ENCODE peak calls at places on chromosome 19, in five cellular contexts. A is HCT116; X is CD4-positive, alpha-beta memory T cell; V is Peyer's patch; B is body of pancreas. L is an unnamed sample. For H3K27me3, the result is how much of the 10 kb centered on the place peaks cover.

GRCh38 chr19:662962-663681 is at the start of gene RNF126:
- DNase-seq in A (peak), V (peak), B (peak), X (peak), L (peak)

GRCh38 chr19:6125571-6125989 is 9.9 kb upstream of the ACSBG2 start:
- DNase-seq in A (peak), V (peak), X (peak), B (peak), L (peak)

GRCh38 chr19:10587022-10587838 is at the start of gene AP1M2:
- DNase-seq in X (no peak), A (peak), V (peak), B (peak), L (no peak)

GRCh38 chr19:6101991-6102390 is 8.3 kb downstream of the RFX2 start:
- DNase-seq in A (no peak), B (no peak), X (no peak), V (no peak), L (no peak)

GRCh38 chr19:40414536-40415535 is 1.7 kb upstream of the PRX start:
- DNase-seq in X (no peak), B (no peak), A (no peak), V (no peak), L (no peak)

GRCh38 chr19:1884291-1884718 is 991 bp downstream of the ABHD17A start:
- DNase-seq in A (no peak), V (no peak), B (no peak), X (peak), L (no peak)

GRCh38 chr19:19562665-19563347 is 24.7 kb downstream of the CILP2 start:
- DNase-seq in B (no peak), A (no peak), X (no peak), V (peak), L (no peak)

GRCh38 chr19:11598746-11599145 is 1.5 kb downstream of the ZNF627 start:
- DNase-seq in X (no peak), A (no peak), V (no peak), B (no peak), L (no peak)

GRCh38 chr19:2035590-2035991 is 15.5 kb downstream of the MKNK2 start:
- DNase-seq in X (no peak), V (peak), A (no peak), B (no peak), L (peak)

GRCh38 chr19:17829855-17830566 is 8.7 kb upstream of the INSL3 start:
- DNase-seq in A (peak), V (no peak), B (no peak), X (no peak), L (no peak)

GRCh38 chr19:17530586-17530985 is 19.1 kb downstream of the PGLS start:
- DNase-seq in A (no peak), V (no peak), X (no peak), B (no peak), L (no peak)

GRCh38 chr19:17248011-17248776 is 2.5 kb upstream of the NR2F6 start:
- DNase-seq in B (peak), X (no peak), A (no peak), V (peak), L (no peak)

GRCh38 chr19:11373166-11373884 is 1.1 kb upstream of the SWSAP1 start:
- DNase-seq in A (no peak), V (no peak), X (no peak), B (peak), L (no peak)

GRCh38 chr19:1130801-1131717 is 27.3 kb downstream of the GPX4 start:
- DNase-seq in B (no peak), V (peak), X (peak), A (no peak), L (peak)

GRCh38 chr19:29535984-29536508 is 10.3 kb downstream of the VSTM2B start:
- DNase-seq in V (peak), X (no peak), B (no peak), A (no peak), L (no peak)

GRCh38 chr19:29538651-29539050 is 12.9 kb downstream of the VSTM2B start:
- DNase-seq in B (no peak), X (no peak), V (no peak), A (no peak), L (no peak)

GRCh38 chr19:29535432-29535831 is 9.6 kb downstream of the VSTM2B start:
- DNase-seq in B (no peak), X (no peak), V (peak), A (no peak), L (no peak)

GRCh38 chr19:29537601-29538000 is 11.8 kb downstream of the VSTM2B start:
- DNase-seq in X (no peak), B (no peak), V (peak), A (no peak), L (no peak)

GRCh38 chr19:29537181-29537580 is 11.4 kb downstream of the VSTM2B start:
- DNase-seq in X (no peak), A (no peak), B (no peak), V (peak), L (no peak)
- H3K27me3 ChIP-seq in X (under half), A (under half), B (under half), V (under half), L (under half)

GRCh38 chr19:28667348-28667977 is 545.5 kb downstream of the UQCRFS1 start:
- DNase-seq in V (no peak), X (no peak), A (no peak), B (no peak), L (no peak)

GRCh38 chr19:28665748-28666147 is 547.2 kb downstream of the UQCRFS1 start:
- DNase-seq in B (no peak), A (no peak), X (no peak), V (no peak), L (no peak)

GRCh38 chr19:28669804-28670203 is 543.1 kb downstream of the UQCRFS1 start:
- DNase-seq in A (no peak), B (no peak), X (no peak), V (no peak), L (no peak)

GRCh38 chr19:28670894-28671293 is 542.1 kb downstream of the UQCRFS1 start:
- DNase-seq in B (no peak), A (no peak), V (no peak), X (no peak), L (no peak)
- H3K27me3 ChIP-seq in B (under half), A (under half), V (under half), X (under half), L (under half)

GRCh38 chr19:3456925-3457530 is 23.3 kb downstream of the SMIM24 start:
- DNase-seq in A (no peak), V (no peak), B (no peak), X (no peak), L (no peak)
- H3K27me3 ChIP-seq in A (under half), V (under half), B (under half), X (under half), L (under half)

GRCh38 chr19:41925208-41926003 is 2.8 kb downstream of the ERFL start:
- DNase-seq in B (no peak), A (no peak), V (no peak), X (no peak), L (no peak)
- H3K27me3 ChIP-seq in B (under half), A (under half), V (under half), X (under half), L (under half)

GRCh38 chr19:13024126-13024957 is 29.1 kb downstream of the NFIX start:
- DNase-seq in X (no peak), A (no peak), B (no peak), V (no peak), L (no peak)

GRCh38 chr19:13020002-13020414 is 24.7 kb downstream of the NFIX start:
- DNase-seq in B (no peak), V (no peak), X (no peak), A (no peak), L (no peak)

GRCh38 chr19:13022859-13023636 is 27.8 kb downstream of the NFIX start:
- DNase-seq in X (no peak), A (no peak), V (peak), B (peak), L (peak)

GRCh38 chr19:13023666-13024065 is 28.4 kb downstream of the NFIX start:
- DNase-seq in B (no peak), X (no peak), A (no peak), V (no peak), L (no peak)

DNA sequence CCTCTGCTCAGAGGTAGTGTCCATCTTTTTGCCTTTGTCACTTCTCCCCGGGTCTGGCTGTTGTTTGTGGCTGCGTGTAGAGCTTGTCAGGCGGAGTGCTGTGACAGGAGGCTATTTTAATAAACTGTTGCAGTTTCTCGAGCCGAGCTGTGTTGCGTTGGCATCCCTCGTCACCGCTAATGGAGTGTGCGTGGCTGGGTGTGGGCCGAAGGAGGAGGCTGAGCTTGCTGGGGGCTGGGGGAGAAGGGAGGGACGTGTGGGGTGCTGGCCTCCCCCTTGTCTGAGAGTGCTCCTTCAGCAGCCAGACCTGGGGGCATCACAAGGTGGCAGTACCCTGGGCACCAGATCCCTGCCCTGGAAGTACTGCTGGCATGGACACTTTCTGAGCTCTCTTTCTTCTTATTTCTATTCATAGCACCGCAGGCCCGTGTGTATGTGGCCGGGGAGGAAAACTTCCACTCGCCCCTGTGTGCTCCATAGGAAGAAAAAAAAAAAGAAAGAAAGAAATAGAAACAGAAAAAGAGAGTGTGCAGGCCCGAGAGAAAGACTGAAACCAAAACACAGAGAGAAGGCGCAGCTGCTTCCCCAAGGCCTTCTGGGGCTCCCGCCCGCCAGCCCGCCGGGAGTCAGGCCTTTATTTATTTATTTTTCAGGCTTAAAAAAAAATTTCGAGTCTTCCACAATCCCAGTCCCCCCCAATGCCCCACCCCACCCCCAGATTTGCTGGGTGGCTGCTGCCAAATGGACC is 27.0 kb downstream of the NFIX start:
- DNase-seq in B (no peak), X (no peak), A (no peak), V (no peak), L (peak)
- H3K27me3 ChIP-seq in B (under half), X (under half), A (under half), V (under half), L (under half)

GRCh38 chr19:33227242-33227650 is 1.6 kb upstream of the SLC7A10 start:
- DNase-seq in X (no peak), V (no peak), B (no peak), A (no peak), L (no peak)
- H3K27me3 ChIP-seq in X (under half), V (under half), B (under half), A (under half), L (under half)

DNA sequence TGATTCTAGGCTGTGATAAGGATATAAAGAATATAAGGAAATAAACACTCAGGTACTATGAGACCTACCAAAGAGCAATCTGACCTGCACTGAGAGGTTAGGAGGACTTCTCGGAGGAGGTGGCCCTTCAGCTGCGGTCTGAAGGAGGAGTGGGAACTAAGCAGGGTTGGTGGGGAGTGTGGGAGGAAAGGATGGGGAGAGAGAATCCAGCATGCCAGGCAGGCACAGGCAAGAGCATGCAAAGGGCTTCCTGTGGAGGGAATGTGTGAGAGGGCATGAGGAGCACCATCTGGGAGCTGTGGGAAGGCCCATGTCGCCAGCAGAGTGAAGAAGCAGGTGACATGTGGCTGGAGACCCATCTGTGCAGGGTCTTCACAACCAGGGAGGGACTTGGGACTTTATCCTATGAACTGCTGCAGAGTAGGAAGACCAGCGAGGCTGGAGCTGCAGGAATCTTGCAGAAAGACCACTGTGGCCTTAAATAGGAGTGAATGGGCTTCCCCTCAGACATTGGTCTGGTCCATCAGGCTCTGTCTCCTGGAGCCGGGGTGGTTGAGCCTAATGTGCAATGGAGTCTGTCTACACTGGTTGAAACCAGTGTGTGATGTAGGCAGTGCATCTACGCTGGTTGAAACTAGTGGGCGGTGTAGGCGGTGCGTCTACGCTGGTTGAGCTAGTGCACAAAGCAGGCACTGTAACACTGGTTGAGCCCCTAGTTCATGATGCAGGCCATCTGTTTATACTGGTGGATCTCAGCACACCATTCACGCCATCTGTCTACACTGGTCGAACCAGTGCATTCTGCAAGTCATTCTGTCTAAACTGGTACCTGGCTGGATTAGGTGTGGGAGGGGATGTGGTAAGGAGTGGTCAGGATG is 6.4 kb downstream of the CHST8 start:
- DNase-seq in A (no peak), V (peak), X (no peak), B (no peak), L (no peak)
- H3K27me3 ChIP-seq in A (under half), V (under half), X (under half), B (under half), L (under half)

DNA sequence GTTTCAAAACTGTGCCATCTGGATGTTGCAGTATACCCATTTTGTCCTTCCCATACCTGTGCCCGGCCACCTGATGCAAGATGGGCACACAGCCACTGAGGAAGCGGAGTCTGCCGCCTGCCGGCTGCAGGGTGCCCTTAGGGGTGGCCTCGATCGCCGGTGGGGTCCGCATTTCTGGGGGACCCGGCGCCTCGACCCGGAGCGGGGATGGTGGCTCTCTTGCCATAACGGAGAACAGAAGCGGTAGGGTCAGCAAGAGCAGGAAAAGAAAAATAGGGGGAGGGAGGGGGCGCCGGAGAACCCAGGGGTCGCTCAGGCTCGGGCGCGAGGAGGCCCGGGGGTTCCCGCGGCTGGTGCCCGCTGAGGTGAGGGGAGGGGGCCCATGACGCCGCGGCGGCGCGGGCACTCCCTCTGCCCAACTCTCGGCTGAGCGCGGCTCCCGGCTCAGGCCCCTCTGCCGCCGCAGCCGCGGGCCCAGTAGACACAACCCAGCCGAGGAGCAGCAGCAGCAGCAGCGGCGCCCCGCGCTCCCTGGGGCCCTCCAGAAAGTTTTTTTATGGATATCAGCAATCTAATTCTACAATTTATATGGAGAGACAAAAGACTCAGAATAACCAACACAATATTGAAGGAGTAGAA is 13.8 kb upstream of the CYP4F2 start:
- DNase-seq in X (no peak), V (no peak), A (no peak), B (peak), L (no peak)
- H3K27me3 ChIP-seq in X (under half), V (under half), A (under half), B (under half), L (under half)

DNA sequence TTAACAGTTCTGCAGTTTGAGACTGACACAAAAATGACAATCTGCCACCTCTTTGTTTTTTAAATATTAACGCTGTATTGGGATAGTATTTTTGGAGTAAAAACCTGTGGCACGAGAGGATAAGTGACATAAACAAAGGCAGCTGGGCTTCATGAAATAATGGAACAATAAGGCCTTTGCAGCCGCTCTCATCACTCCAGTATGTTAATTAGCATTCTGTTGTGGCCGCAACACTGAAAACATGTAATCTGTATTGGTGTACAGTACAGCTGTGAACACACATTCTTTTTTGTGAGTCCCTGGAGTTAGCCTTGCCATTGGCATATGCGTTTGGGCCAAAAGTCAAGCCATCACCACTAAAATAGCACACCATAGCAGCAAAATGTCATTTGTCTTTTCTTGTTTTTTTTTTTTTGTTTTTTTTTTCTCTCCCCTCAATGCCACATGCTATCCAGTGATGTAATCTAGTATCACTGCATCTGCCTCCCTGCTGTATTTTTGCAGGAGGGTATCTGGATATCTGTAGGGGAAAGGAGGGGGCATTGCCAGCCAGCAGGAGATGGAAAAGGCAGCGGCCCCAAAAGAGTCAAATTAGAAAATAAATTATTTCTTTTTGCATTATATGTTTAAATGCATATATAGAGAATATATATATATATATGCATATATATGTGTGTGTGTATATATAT is 883 bp upstream of the ZNF536 start:
- DNase-seq in B (no peak), A (no peak), X (no peak), V (no peak), L (no peak)
- H3K27me3 ChIP-seq in B (under half), A (under half), X (under half), V (under half), L (under half)